ENCODE peak calls at places on chromosome 17, in eight cellular contexts. One of them, this sample, is unnamed.

GRCh38 chr17:41456206-41456605 is 11.0 kb downstream of the KRT32 start:
- DNase-seq in HS-5: no peak
- DNase-seq in HTR-8/SVneo: no peak
- DNase-seq in stimulated activated naive B cell treated with anti-CD40 and anti-IgM and Interleukin-4, amounts not matched to agents 10 μg/mL and 1 μg/mL and 100 μg/mL, for 72 hours: no peak
- DNase-seq in stimulated activated CD8-positive, alpha-beta memory T cell treated with anti-CD3 and anti-CD28 coated beads, Interleukin-4, amount 100 ng/mL, for 1 hour: no peak
- DNase-seq in GM10248: no peak
- DNase-seq in effector CD4-positive, alpha-beta T cell: no peak
- DNase-seq in body of pancreas: no peak
- DNase-seq in this sample: no peak

GRCh38 chr17:80694085-80694991 is 149.7 kb downstream of the RPTOR start:
- DNase-seq in GM10248: no peak
- DNase-seq in HTR-8/SVneo: no peak
- DNase-seq in body of pancreas: no peak
- DNase-seq in HS-5: no peak
- DNase-seq in effector CD4-positive, alpha-beta T cell: no peak
- DNase-seq in stimulated activated CD8-positive, alpha-beta memory T cell treated with anti-CD3 and anti-CD28 coated beads, Interleukin-4, amount 100 ng/mL, for 1 hour: no peak
- DNase-seq in stimulated activated naive B cell treated with anti-CD40 and anti-IgM and Interleukin-4, amounts not matched to agents 10 μg/mL and 1 μg/mL and 100 μg/mL, for 72 hours: no peak
- DNase-seq in this sample: no peak

GRCh38 chr17:60249517-60249826 is 99.7 kb downstream of the CA4 start:
- DNase-seq in stimulated activated naive B cell treated with anti-CD40 and anti-IgM and Interleukin-4, amounts not matched to agents 10 μg/mL and 1 μg/mL and 100 μg/mL, for 72 hours: no peak
- DNase-seq in stimulated activated CD8-positive, alpha-beta memory T cell treated with anti-CD3 and anti-CD28 coated beads, Interleukin-4, amount 100 ng/mL, for 1 hour: no peak
- DNase-seq in HS-5: no peak
- DNase-seq in GM10248: no peak
- DNase-seq in effector CD4-positive, alpha-beta T cell: no peak
- DNase-seq in body of pancreas: no peak
- DNase-seq in HTR-8/SVneo: no peak
- DNase-seq in this sample: no peak

GRCh38 chr17:40097931-40098845 is 2.2 kb downstream of the NR1D1 start:
- DNase-seq in HS-5: no peak
- DNase-seq in effector CD4-positive, alpha-beta T cell: no peak
- DNase-seq in stimulated activated CD8-positive, alpha-beta memory T cell treated with anti-CD3 and anti-CD28 coated beads, Interleukin-4, amount 100 ng/mL, for 1 hour: no peak
- DNase-seq in HTR-8/SVneo: no peak
- DNase-seq in GM10248: no peak
- DNase-seq in body of pancreas: peak; percentile 85
- DNase-seq in stimulated activated naive B cell treated with anti-CD40 and anti-IgM and Interleukin-4, amounts not matched to agents 10 μg/mL and 1 μg/mL and 100 μg/mL, for 72 hours: no peak
- DNase-seq in this sample: peak; percentile 33

GRCh38 chr17:43043306-43043705 is 18.3 kb downstream of the RND2 start:
- DNase-seq in HTR-8/SVneo: no peak
- DNase-seq in body of pancreas: no peak
- DNase-seq in stimulated activated CD8-positive, alpha-beta memory T cell treated with anti-CD3 and anti-CD28 coated beads, Interleukin-4, amount 100 ng/mL, for 1 hour: no peak
- DNase-seq in effector CD4-positive, alpha-beta T cell: no peak
- DNase-seq in GM10248: no peak
- DNase-seq in HS-5: no peak
- DNase-seq in stimulated activated naive B cell treated with anti-CD40 and anti-IgM and Interleukin-4, amounts not matched to agents 10 μg/mL and 1 μg/mL and 100 μg/mL, for 72 hours: no peak
- DNase-seq in this sample: no peak

GRCh38 chr17:82495844-82496528 is 23.5 kb upstream of the FOXK2 start:
- DNase-seq in effector CD4-positive, alpha-beta T cell: no peak
- DNase-seq in HTR-8/SVneo: no peak
- DNase-seq in stimulated activated naive B cell treated with anti-CD40 and anti-IgM and Interleukin-4, amounts not matched to agents 10 μg/mL and 1 μg/mL and 100 μg/mL, for 72 hours: no peak
- DNase-seq in HS-5: no peak
- DNase-seq in stimulated activated CD8-positive, alpha-beta memory T cell treated with anti-CD3 and anti-CD28 coated beads, Interleukin-4, amount 100 ng/mL, for 1 hour: no peak
- DNase-seq in GM10248: no peak
- DNase-seq in body of pancreas: no peak
- DNase-seq in this sample: no peak

GRCh38 chr17:66533572-66533971 is 231.2 kb downstream of the PRKCA start:
- DNase-seq in body of pancreas: no peak
- DNase-seq in effector CD4-positive, alpha-beta T cell: no peak
- DNase-seq in stimulated activated CD8-positive, alpha-beta memory T cell treated with anti-CD3 and anti-CD28 coated beads, Interleukin-4, amount 100 ng/mL, for 1 hour: no peak
- DNase-seq in stimulated activated naive B cell treated with anti-CD40 and anti-IgM and Interleukin-4, amounts not matched to agents 10 μg/mL and 1 μg/mL and 100 μg/mL, for 72 hours: no peak
- DNase-seq in GM10248: no peak
- DNase-seq in HTR-8/SVneo: no peak
- DNase-seq in HS-5: no peak
- DNase-seq in this sample: no peak

GRCh38 chr17:19996502-19996901 is 12.7 kb upstream of the SPECC1 start:
- DNase-seq in HS-5: no peak
- DNase-seq in HTR-8/SVneo: no peak
- DNase-seq in GM10248: no peak
- DNase-seq in stimulated activated CD8-positive, alpha-beta memory T cell treated with anti-CD3 and anti-CD28 coated beads, Interleukin-4, amount 100 ng/mL, for 1 hour: no peak
- DNase-seq in stimulated activated naive B cell treated with anti-CD40 and anti-IgM and Interleukin-4, amounts not matched to agents 10 μg/mL and 1 μg/mL and 100 μg/mL, for 72 hours: no peak
- DNase-seq in effector CD4-positive, alpha-beta T cell: no peak
- DNase-seq in body of pancreas: no peak
- DNase-seq in this sample: no peak

GRCh38 chr17:63452091-63452978 is 6.2 kb upstream of the CYB561 start:
- DNase-seq in stimulated activated naive B cell treated with anti-CD40 and anti-IgM and Interleukin-4, amounts not matched to agents 10 μg/mL and 1 μg/mL and 100 μg/mL, for 72 hours: no peak
- DNase-seq in HS-5: no peak
- DNase-seq in HTR-8/SVneo: no peak
- DNase-seq in GM10248: no peak
- DNase-seq in body of pancreas: no peak
- DNase-seq in stimulated activated CD8-positive, alpha-beta memory T cell treated with anti-CD3 and anti-CD28 coated beads, Interleukin-4, amount 100 ng/mL, for 1 hour: no peak
- DNase-seq in effector CD4-positive, alpha-beta T cell: no peak
- DNase-seq in this sample: no peak

GRCh38 chr17:55664287-55664686 is 58.4 kb downstream of the TMEM100 start:
- DNase-seq in stimulated activated naive B cell treated with anti-CD40 and anti-IgM and Interleukin-4, amounts not matched to agents 10 μg/mL and 1 μg/mL and 100 μg/mL, for 72 hours: peak; percentile 15
- DNase-seq in GM10248: peak; percentile 29
- DNase-seq in stimulated activated CD8-positive, alpha-beta memory T cell treated with anti-CD3 and anti-CD28 coated beads, Interleukin-4, amount 100 ng/mL, for 1 hour: no peak
- DNase-seq in HTR-8/SVneo: no peak
- DNase-seq in effector CD4-positive, alpha-beta T cell: no peak
- DNase-seq in HS-5: no peak
- DNase-seq in body of pancreas: no peak
- DNase-seq in this sample: no peak

GRCh38 chr17:69375229-69375628 is 39.3 kb upstream of the MAP2K6 start:
- DNase-seq in GM10248: no peak
- DNase-seq in stimulated activated naive B cell treated with anti-CD40 and anti-IgM and Interleukin-4, amounts not matched to agents 10 μg/mL and 1 μg/mL and 100 μg/mL, for 72 hours: no peak
- DNase-seq in HTR-8/SVneo: no peak
- DNase-seq in body of pancreas: no peak
- DNase-seq in HS-5: no peak
- DNase-seq in stimulated activated CD8-positive, alpha-beta memory T cell treated with anti-CD3 and anti-CD28 coated beads, Interleukin-4, amount 100 ng/mL, for 1 hour: no peak
- DNase-seq in effector CD4-positive, alpha-beta T cell: no peak
- DNase-seq in this sample: no peak

GRCh38 chr17:27690882-27691281 is 59.9 kb downstream of the LGALS9 start:
- DNase-seq in GM10248: no peak
- DNase-seq in stimulated activated naive B cell treated with anti-CD40 and anti-IgM and Interleukin-4, amounts not matched to agents 10 μg/mL and 1 μg/mL and 100 μg/mL, for 72 hours: no peak
- DNase-seq in HS-5: no peak
- DNase-seq in stimulated activated CD8-positive, alpha-beta memory T cell treated with anti-CD3 and anti-CD28 coated beads, Interleukin-4, amount 100 ng/mL, for 1 hour: no peak
- DNase-seq in HTR-8/SVneo: no peak
- DNase-seq in effector CD4-positive, alpha-beta T cell: no peak
- DNase-seq in body of pancreas: no peak
- DNase-seq in this sample: no peak

GRCh38 chr17:73838815-73839214 is 194.6 kb upstream of the SDK2 start:
- DNase-seq in GM10248: no peak
- DNase-seq in effector CD4-positive, alpha-beta T cell: no peak
- DNase-seq in stimulated activated CD8-positive, alpha-beta memory T cell treated with anti-CD3 and anti-CD28 coated beads, Interleukin-4, amount 100 ng/mL, for 1 hour: no peak
- DNase-seq in stimulated activated naive B cell treated with anti-CD40 and anti-IgM and Interleukin-4, amounts not matched to agents 10 μg/mL and 1 μg/mL and 100 μg/mL, for 72 hours: no peak
- DNase-seq in HTR-8/SVneo: no peak
- DNase-seq in body of pancreas: no peak
- DNase-seq in HS-5: no peak
- DNase-seq in this sample: no peak

GRCh38 chr17:2396568-2397246 is 4.2 kb downstream of the MNT start:
- DNase-seq in effector CD4-positive, alpha-beta T cell: peak; percentile 33
- DNase-seq in stimulated activated CD8-positive, alpha-beta memory T cell treated with anti-CD3 and anti-CD28 coated beads, Interleukin-4, amount 100 ng/mL, for 1 hour: no peak
- DNase-seq in stimulated activated naive B cell treated with anti-CD40 and anti-IgM and Interleukin-4, amounts not matched to agents 10 μg/mL and 1 μg/mL and 100 μg/mL, for 72 hours: peak; percentile 80
- DNase-seq in HTR-8/SVneo: peak; percentile 95
- DNase-seq in HS-5: peak; percentile 75
- DNase-seq in body of pancreas: peak; percentile 85
- DNase-seq in GM10248: peak; percentile 71
- DNase-seq in this sample: peak; percentile 99

GRCh38 chr17:1640329-1641064 is 5.0 kb downstream of the SCARF1 start:
- DNase-seq in HS-5: no peak
- DNase-seq in HTR-8/SVneo: no peak
- DNase-seq in stimulated activated naive B cell treated with anti-CD40 and anti-IgM and Interleukin-4, amounts not matched to agents 10 μg/mL and 1 μg/mL and 100 μg/mL, for 72 hours: no peak
- DNase-seq in body of pancreas: peak; percentile 53
- DNase-seq in GM10248: no peak
- DNase-seq in effector CD4-positive, alpha-beta T cell: no peak
- DNase-seq in stimulated activated CD8-positive, alpha-beta memory T cell treated with anti-CD3 and anti-CD28 coated beads, Interleukin-4, amount 100 ng/mL, for 1 hour: no peak
- DNase-seq in this sample: no peak

GRCh38 chr17:55641559-55642160 is 81.0 kb downstream of the TMEM100 start:
- DNase-seq in stimulated activated naive B cell treated with anti-CD40 and anti-IgM and Interleukin-4, amounts not matched to agents 10 μg/mL and 1 μg/mL and 100 μg/mL, for 72 hours: peak; percentile 5
- DNase-seq in GM10248: peak; percentile 26
- DNase-seq in stimulated activated CD8-positive, alpha-beta memory T cell treated with anti-CD3 and anti-CD28 coated beads, Interleukin-4, amount 100 ng/mL, for 1 hour: no peak
- DNase-seq in effector CD4-positive, alpha-beta T cell: no peak
- DNase-seq in HTR-8/SVneo: peak; percentile 10
- DNase-seq in HS-5: no peak
- DNase-seq in body of pancreas: peak; percentile 38
- DNase-seq in this sample: no peak

GRCh38 chr17:42891539-42892152 is 9.0 kb upstream of the G6PC1 start:
- DNase-seq in body of pancreas: no peak
- DNase-seq in HTR-8/SVneo: no peak
- DNase-seq in HS-5: no peak
- DNase-seq in stimulated activated naive B cell treated with anti-CD40 and anti-IgM and Interleukin-4, amounts not matched to agents 10 μg/mL and 1 μg/mL and 100 μg/mL, for 72 hours: no peak
- DNase-seq in GM10248: no peak
- DNase-seq in stimulated activated CD8-positive, alpha-beta memory T cell treated with anti-CD3 and anti-CD28 coated beads, Interleukin-4, amount 100 ng/mL, for 1 hour: no peak
- DNase-seq in effector CD4-positive, alpha-beta T cell: no peak
- DNase-seq in this sample: no peak

GRCh38 chr17:66531826-66532439 is 229.5 kb downstream of the PRKCA start:
- DNase-seq in stimulated activated naive B cell treated with anti-CD40 and anti-IgM and Interleukin-4, amounts not matched to agents 10 μg/mL and 1 μg/mL and 100 μg/mL, for 72 hours: no peak
- DNase-seq in stimulated activated CD8-positive, alpha-beta memory T cell treated with anti-CD3 and anti-CD28 coated beads, Interleukin-4, amount 100 ng/mL, for 1 hour: no peak
- DNase-seq in HS-5: no peak
- DNase-seq in body of pancreas: no peak
- DNase-seq in effector CD4-positive, alpha-beta T cell: no peak
- DNase-seq in HTR-8/SVneo: no peak
- DNase-seq in GM10248: no peak
- DNase-seq in this sample: no peak

GRCh38 chr17:50365649-50366393 is 7.2 kb downstream of the MRPL27 start:
- DNase-seq in GM10248: no peak
- DNase-seq in stimulated activated CD8-positive, alpha-beta memory T cell treated with anti-CD3 and anti-CD28 coated beads, Interleukin-4, amount 100 ng/mL, for 1 hour: no peak
- DNase-seq in stimulated activated naive B cell treated with anti-CD40 and anti-IgM and Interleukin-4, amounts not matched to agents 10 μg/mL and 1 μg/mL and 100 μg/mL, for 72 hours: no peak
- DNase-seq in HTR-8/SVneo: no peak
- DNase-seq in HS-5: no peak
- DNase-seq in effector CD4-positive, alpha-beta T cell: no peak
- DNase-seq in body of pancreas: no peak
- DNase-seq in this sample: no peak

GRCh38 chr17:10069301-10069700 is 129.1 kb downstream of the GAS7 start:
- DNase-seq in effector CD4-positive, alpha-beta T cell: no peak
- DNase-seq in stimulated activated CD8-positive, alpha-beta memory T cell treated with anti-CD3 and anti-CD28 coated beads, Interleukin-4, amount 100 ng/mL, for 1 hour: no peak
- DNase-seq in HTR-8/SVneo: no peak
- DNase-seq in body of pancreas: no peak
- DNase-seq in GM10248: no peak
- DNase-seq in HS-5: no peak
- DNase-seq in stimulated activated naive B cell treated with anti-CD40 and anti-IgM and Interleukin-4, amounts not matched to agents 10 μg/mL and 1 μg/mL and 100 μg/mL, for 72 hours: no peak
- DNase-seq in this sample: no peak

GRCh38 chr17:67836205-67836987 is 11.1 kb downstream of the BPTF start:
- DNase-seq in stimulated activated CD8-positive, alpha-beta memory T cell treated with anti-CD3 and anti-CD28 coated beads, Interleukin-4, amount 100 ng/mL, for 1 hour: no peak
- DNase-seq in body of pancreas: no peak
- DNase-seq in effector CD4-positive, alpha-beta T cell: no peak
- DNase-seq in HTR-8/SVneo: peak; percentile 23
- DNase-seq in GM10248: no peak
- DNase-seq in stimulated activated naive B cell treated with anti-CD40 and anti-IgM and Interleukin-4, amounts not matched to agents 10 μg/mL and 1 μg/mL and 100 μg/mL, for 72 hours: no peak
- DNase-seq in HS-5: peak; percentile 75
- DNase-seq in this sample: no peak

GRCh38 chr17:48123111-48123510 is 15.5 kb downstream of the SNX11 start:
- DNase-seq in effector CD4-positive, alpha-beta T cell: no peak
- DNase-seq in GM10248: no peak
- DNase-seq in HTR-8/SVneo: no peak
- DNase-seq in stimulated activated CD8-positive, alpha-beta memory T cell treated with anti-CD3 and anti-CD28 coated beads, Interleukin-4, amount 100 ng/mL, for 1 hour: no peak
- DNase-seq in HS-5: no peak
- DNase-seq in stimulated activated naive B cell treated with anti-CD40 and anti-IgM and Interleukin-4, amounts not matched to agents 10 μg/mL and 1 μg/mL and 100 μg/mL, for 72 hours: no peak
- DNase-seq in body of pancreas: no peak
- DNase-seq in this sample: no peak

GRCh38 chr17:57694051-57694450 is 51.0 kb downstream of the CCDC182 start:
- DNase-seq in body of pancreas: no peak
- DNase-seq in HS-5: no peak
- DNase-seq in GM10248: no peak
- DNase-seq in stimulated activated CD8-positive, alpha-beta memory T cell treated with anti-CD3 and anti-CD28 coated beads, Interleukin-4, amount 100 ng/mL, for 1 hour: no peak
- DNase-seq in effector CD4-positive, alpha-beta T cell: no peak
- DNase-seq in HTR-8/SVneo: no peak
- DNase-seq in stimulated activated naive B cell treated with anti-CD40 and anti-IgM and Interleukin-4, amounts not matched to agents 10 μg/mL and 1 μg/mL and 100 μg/mL, for 72 hours: no peak
- DNase-seq in this sample: no peak

GRCh38 chr17:79065105-79065670 is 9.4 kb upstream of the ENGASE start:
- DNase-seq in GM10248: peak; percentile 33
- DNase-seq in HTR-8/SVneo: no peak
- DNase-seq in stimulated activated naive B cell treated with anti-CD40 and anti-IgM and Interleukin-4, amounts not matched to agents 10 μg/mL and 1 μg/mL and 100 μg/mL, for 72 hours: no peak
- DNase-seq in effector CD4-positive, alpha-beta T cell: peak; percentile 54
- DNase-seq in HS-5: no peak
- DNase-seq in stimulated activated CD8-positive, alpha-beta memory T cell treated with anti-CD3 and anti-CD28 coated beads, Interleukin-4, amount 100 ng/mL, for 1 hour: no peak
- DNase-seq in body of pancreas: peak; percentile 57
- DNase-seq in this sample: no peak

GRCh38 chr17:37605081-37605480 is 4.1 kb downstream of the SYNRG start:
- DNase-seq in stimulated activated naive B cell treated with anti-CD40 and anti-IgM and Interleukin-4, amounts not matched to agents 10 μg/mL and 1 μg/mL and 100 μg/mL, for 72 hours: no peak
- DNase-seq in HS-5: no peak
- DNase-seq in GM10248: no peak
- DNase-seq in HTR-8/SVneo: no peak
- DNase-seq in body of pancreas: no peak
- DNase-seq in effector CD4-positive, alpha-beta T cell: no peak
- DNase-seq in stimulated activated CD8-positive, alpha-beta memory T cell treated with anti-CD3 and anti-CD28 coated beads, Interleukin-4, amount 100 ng/mL, for 1 hour: no peak
- DNase-seq in this sample: no peak

GRCh38 chr17:14299261-14300093 is 1.4 kb upstream of the HS3ST3B1 start:
- DNase-seq in effector CD4-positive, alpha-beta T cell: no peak
- DNase-seq in stimulated activated CD8-positive, alpha-beta memory T cell treated with anti-CD3 and anti-CD28 coated beads, Interleukin-4, amount 100 ng/mL, for 1 hour: no peak
- DNase-seq in body of pancreas: peak; percentile 21
- DNase-seq in HS-5: no peak
- DNase-seq in stimulated activated naive B cell treated with anti-CD40 and anti-IgM and Interleukin-4, amounts not matched to agents 10 μg/mL and 1 μg/mL and 100 μg/mL, for 72 hours: peak; percentile 18
- DNase-seq in HTR-8/SVneo: peak; percentile 14
- DNase-seq in GM10248: no peak
- DNase-seq in this sample: no peak

GRCh38 chr17:40179923-40180659 is 2.8 kb downstream of the RAPGEFL1 start:
- DNase-seq in stimulated activated naive B cell treated with anti-CD40 and anti-IgM and Interleukin-4, amounts not matched to agents 10 μg/mL and 1 μg/mL and 100 μg/mL, for 72 hours: peak; percentile 18
- DNase-seq in HTR-8/SVneo: peak; percentile 54
- DNase-seq in body of pancreas: no peak
- DNase-seq in GM10248: no peak
- DNase-seq in HS-5: no peak
- DNase-seq in stimulated activated CD8-positive, alpha-beta memory T cell treated with anti-CD3 and anti-CD28 coated beads, Interleukin-4, amount 100 ng/mL, for 1 hour: no peak
- DNase-seq in effector CD4-positive, alpha-beta T cell: no peak
- DNase-seq in this sample: no peak

GRCh38 chr17:49528966-49529365 is 33.9 kb downstream of the NGFR start:
- DNase-seq in stimulated activated CD8-positive, alpha-beta memory T cell treated with anti-CD3 and anti-CD28 coated beads, Interleukin-4, amount 100 ng/mL, for 1 hour: no peak
- DNase-seq in effector CD4-positive, alpha-beta T cell: no peak
- DNase-seq in stimulated activated naive B cell treated with anti-CD40 and anti-IgM and Interleukin-4, amounts not matched to agents 10 μg/mL and 1 μg/mL and 100 μg/mL, for 72 hours: no peak
- DNase-seq in GM10248: no peak
- DNase-seq in HS-5: no peak
- DNase-seq in HTR-8/SVneo: no peak
- DNase-seq in body of pancreas: no peak
- DNase-seq in this sample: no peak

GRCh38 chr17:4220655-4221054 is 43.1 kb downstream of the ANKFY1 start:
- DNase-seq in stimulated activated CD8-positive, alpha-beta memory T cell treated with anti-CD3 and anti-CD28 coated beads, Interleukin-4, amount 100 ng/mL, for 1 hour: no peak
- DNase-seq in HS-5: no peak
- DNase-seq in GM10248: no peak
- DNase-seq in body of pancreas: no peak
- DNase-seq in HTR-8/SVneo: no peak
- DNase-seq in stimulated activated naive B cell treated with anti-CD40 and anti-IgM and Interleukin-4, amounts not matched to agents 10 μg/mL and 1 μg/mL and 100 μg/mL, for 72 hours: no peak
- DNase-seq in effector CD4-positive, alpha-beta T cell: no peak
- DNase-seq in this sample: no peak

GRCh38 chr17:12406623-12407228 is 259.0 kb upstream of the MYOCD start:
- DNase-seq in body of pancreas: no peak
- DNase-seq in stimulated activated naive B cell treated with anti-CD40 and anti-IgM and Interleukin-4, amounts not matched to agents 10 μg/mL and 1 μg/mL and 100 μg/mL, for 72 hours: no peak
- DNase-seq in stimulated activated CD8-positive, alpha-beta memory T cell treated with anti-CD3 and anti-CD28 coated beads, Interleukin-4, amount 100 ng/mL, for 1 hour: no peak
- DNase-seq in HS-5: no peak
- DNase-seq in GM10248: no peak
- DNase-seq in effector CD4-positive, alpha-beta T cell: no peak
- DNase-seq in HTR-8/SVneo: no peak
- DNase-seq in this sample: no peak

GRCh38 chr17:69954241-69954933 is 120.6 kb upstream of the KCNJ16 start:
- DNase-seq in body of pancreas: no peak
- DNase-seq in HTR-8/SVneo: no peak
- DNase-seq in HS-5: no peak
- DNase-seq in stimulated activated naive B cell treated with anti-CD40 and anti-IgM and Interleukin-4, amounts not matched to agents 10 μg/mL and 1 μg/mL and 100 μg/mL, for 72 hours: no peak
- DNase-seq in effector CD4-positive, alpha-beta T cell: no peak
- DNase-seq in GM10248: no peak
- DNase-seq in stimulated activated CD8-positive, alpha-beta memory T cell treated with anti-CD3 and anti-CD28 coated beads, Interleukin-4, amount 100 ng/mL, for 1 hour: no peak
- DNase-seq in this sample: no peak

GRCh38 chr17:29163563-29163962 is 16.6 kb downstream of the MYO18A start:
- DNase-seq in body of pancreas: no peak
- DNase-seq in stimulated activated naive B cell treated with anti-CD40 and anti-IgM and Interleukin-4, amounts not matched to agents 10 μg/mL and 1 μg/mL and 100 μg/mL, for 72 hours: no peak
- DNase-seq in HS-5: no peak
- DNase-seq in GM10248: no peak
- DNase-seq in effector CD4-positive, alpha-beta T cell: no peak
- DNase-seq in stimulated activated CD8-positive, alpha-beta memory T cell treated with anti-CD3 and anti-CD28 coated beads, Interleukin-4, amount 100 ng/mL, for 1 hour: no peak
- DNase-seq in HTR-8/SVneo: no peak
- DNase-seq in this sample: no peak

GRCh38 chr17:13957636-13958035 is 111.7 kb upstream of the COX10 start:
- DNase-seq in stimulated activated CD8-positive, alpha-beta memory T cell treated with anti-CD3 and anti-CD28 coated beads, Interleukin-4, amount 100 ng/mL, for 1 hour: no peak
- DNase-seq in HS-5: no peak
- DNase-seq in HTR-8/SVneo: no peak
- DNase-seq in stimulated activated naive B cell treated with anti-CD40 and anti-IgM and Interleukin-4, amounts not matched to agents 10 μg/mL and 1 μg/mL and 100 μg/mL, for 72 hours: no peak
- DNase-seq in effector CD4-positive, alpha-beta T cell: no peak
- DNase-seq in body of pancreas: no peak
- DNase-seq in GM10248: no peak
- DNase-seq in this sample: no peak

GRCh38 chr17:48492401-48493298 is 38.2 kb downstream of the HOXB1 start:
- DNase-seq in effector CD4-positive, alpha-beta T cell: peak; percentile 64
- DNase-seq in body of pancreas: peak; percentile 61
- DNase-seq in stimulated activated naive B cell treated with anti-CD40 and anti-IgM and Interleukin-4, amounts not matched to agents 10 μg/mL and 1 μg/mL and 100 μg/mL, for 72 hours: peak; percentile 23
- DNase-seq in stimulated activated CD8-positive, alpha-beta memory T cell treated with anti-CD3 and anti-CD28 coated beads, Interleukin-4, amount 100 ng/mL, for 1 hour: peak; percentile 28
- DNase-seq in HS-5: no peak
- DNase-seq in HTR-8/SVneo: peak; percentile 80
- DNase-seq in GM10248: peak; percentile 83
- DNase-seq in this sample: no peak